ENCODE peak calls at places on chromosomes 5 and 9, in nine cellular contexts. S, Y, O, J, G, I, D, V and C are unnamed samples.

GRCh38 chr5:148939676-148940075 is 113.3 kb downstream of the ADRB2 start:
- DNase-seq in S (no peak), Y (no peak), O (no peak), J (no peak), G (no peak), I (no peak), D (no peak), V (no peak), C (peak)

GRCh38 chr9:65426231-65426630 is 141.2 kb upstream of the FOXD4L5 start:
- DNase-seq in S (no peak), Y (no peak), O (no peak), J (no peak), G (no peak), I (no peak), D (no peak), V (no peak), C (no peak)

GRCh38 chr9:129394011-129394919 is 216.2 kb upstream of the IER5L start:
- DNase-seq in S (peak), Y (no peak), O (peak), J (no peak), G (peak), I (no peak), D (no peak), V (no peak), C (no peak)

GRCh38 chr9:112048924-112049785 is 125.9 kb downstream of the SUSD1 start:
- DNase-seq in S (no peak), Y (no peak), O (no peak), J (no peak), G (no peak), I (no peak), D (no peak), V (no peak), C (peak)

GRCh38 chr5:15013654-15014463 is 142.3 kb upstream of the ANKH start:
- DNase-seq in S (no peak), Y (peak), O (peak), J (peak), G (no peak), I (no peak), D (no peak), V (peak), C (peak)

GRCh38 chr5:63451188-63451587 is 511.1 kb downstream of the HTR1A start:
- DNase-seq in S (no peak), Y (no peak), O (no peak), J (no peak), G (no peak), I (no peak), D (no peak), V (no peak), C (no peak)

GRCh38 chr9:110041452-110041851 is 166.5 kb downstream of the C9orf152 start:
- DNase-seq in S (no peak), Y (no peak), O (no peak), J (no peak), G (no peak), I (no peak), D (no peak), V (no peak), C (no peak)

GRCh38 chr9:133048595-133048994 is 13.2 kb upstream of the CEL start:
- DNase-seq in S (no peak), Y (no peak), O (no peak), J (no peak), G (no peak), I (no peak), D (peak), V (no peak), C (peak)

GRCh38 chr9:73229543-73229942 is 77.9 kb downstream of the ANXA1 start:
- DNase-seq in S (no peak), Y (no peak), O (no peak), J (no peak), G (no peak), I (no peak), D (no peak), V (no peak), C (no peak)

GRCh38 chr9:71680189-71680983 is 87.9 kb downstream of the CEMIP2 start:
- DNase-seq in S (no peak), Y (no peak), O (peak), J (no peak), G (no peak), I (no peak), D (no peak), V (peak), C (peak)

GRCh38 chr5:15191012-15191411 is 309.0 kb upstream of the FBXL7 start:
- DNase-seq in S (no peak), Y (no peak), O (no peak), J (no peak), G (no peak), I (no peak), D (no peak), V (no peak), C (peak)

GRCh38 chr9:116471093-116471906 is 215.8 kb upstream of the TRIM32 start:
- DNase-seq in S (no peak), Y (no peak), O (peak), J (peak), G (peak), I (no peak), D (peak), V (peak), C (no peak)

GRCh38 chr5:132365213-132365612 is 4.3 kb upstream of the SLC22A5 start:
- DNase-seq in S (no peak), Y (no peak), O (no peak), J (no peak), G (no peak), I (no peak), D (no peak), V (peak), C (no peak)

GRCh38 chr9:818958-819357 is 22.5 kb upstream of the DMRT1 start:
- DNase-seq in S (no peak), Y (no peak), O (no peak), J (peak), G (no peak), I (no peak), D (no peak), V (no peak), C (no peak)

GRCh38 chr9:85453850-85454249 is 287.9 kb downstream of the AGTPBP1 start:
- DNase-seq in S (no peak), Y (no peak), O (no peak), J (no peak), G (no peak), I (no peak), D (no peak), V (peak), C (no peak)

GRCh38 chr5:14547660-14548059 is 33.9 kb upstream of the OTULINL start:
- DNase-seq in S (no peak), Y (no peak), O (no peak), J (no peak), G (no peak), I (no peak), D (no peak), V (no peak), C (no peak)

GRCh38 chr9:100577776-100578448 is at the start of gene CAVIN4:
- DNase-seq in S (peak), Y (no peak), O (no peak), J (no peak), G (no peak), I (no peak), D (no peak), V (no peak), C (peak)

GRCh38 chr5:999724-1000123 is 8.9 kb upstream of the NKD2 start:
- DNase-seq in S (no peak), Y (no peak), O (no peak), J (no peak), G (no peak), I (no peak), D (no peak), V (no peak), C (no peak)

GRCh38 chr9:133210609-133211008 is 1.6 kb upstream of the OBP2B start:
- DNase-seq in S (no peak), Y (no peak), O (no peak), J (no peak), G (no peak), I (no peak), D (no peak), V (no peak), C (no peak)

GRCh38 chr9:72476617-72477375 is 44.6 kb upstream of the TMC1 start:
- DNase-seq in S (no peak), Y (no peak), O (no peak), J (no peak), G (no peak), I (peak), D (no peak), V (peak), C (peak)

GRCh38 chr5:137794863-137795262 is 40.7 kb upstream of the HNRNPA0 start:
- DNase-seq in S (no peak), Y (no peak), O (no peak), J (no peak), G (no peak), I (no peak), D (peak), V (no peak), C (no peak)

GRCh38 chr9:70480405-70480980 is 66.0 kb upstream of the KLF9 start:
- DNase-seq in S (peak), Y (no peak), O (peak), J (peak), G (no peak), I (no peak), D (no peak), V (peak), C (peak)

GRCh38 chr5:139574641-139575312 is 13.6 kb downstream of the UBE2D2 start:
- DNase-seq in S (no peak), Y (peak), O (peak), J (peak), G (no peak), I (no peak), D (no peak), V (no peak), C (peak)

GRCh38 chr9:37925786-37926736 is 22.1 kb upstream of the SLC25A51 start:
- DNase-seq in S (no peak), Y (no peak), O (no peak), J (no peak), G (no peak), I (no peak), D (no peak), V (no peak), C (no peak)

GRCh38 chr9:130320697-130321080 is 55.1 kb downstream of the HMCN2 start:
- DNase-seq in S (no peak), Y (no peak), O (no peak), J (no peak), G (no peak), I (no peak), D (peak), V (peak), C (no peak)

GRCh38 chr9:93493949-93494348 is 40.6 kb upstream of the FAM120AOS start:
- DNase-seq in S (no peak), Y (no peak), O (no peak), J (no peak), G (no peak), I (no peak), D (no peak), V (no peak), C (no peak)

GRCh38 chr5:171635846-171636245 is 149.8 kb upstream of the SMIM23 start:
- DNase-seq in S (no peak), Y (no peak), O (no peak), J (no peak), G (no peak), I (no peak), D (no peak), V (no peak), C (no peak)

GRCh38 chr5:82107277-82107676 is 135.5 kb downstream of the ATG10 start:
- DNase-seq in S (no peak), Y (no peak), O (no peak), J (no peak), G (no peak), I (no peak), D (no peak), V (no peak), C (peak)

GRCh38 chr5:157539623-157540022 is 36.0 kb downstream of the ADAM19 start:
- DNase-seq in S (no peak), Y (no peak), O (no peak), J (no peak), G (no peak), I (no peak), D (no peak), V (no peak), C (no peak)

GRCh38 chr5:176535101-176535654 is 2.0 kb downstream of the RNF44 start:
- DNase-seq in S (no peak), Y (no peak), O (peak), J (no peak), G (no peak), I (no peak), D (no peak), V (no peak), C (no peak)

GRCh38 chr9:120983259-120983837 is 56.8 kb upstream of the TRAF1 start:
- DNase-seq in S (no peak), Y (no peak), O (no peak), J (no peak), G (no peak), I (no peak), D (no peak), V (no peak), C (no peak)

GRCh38 chr5:147578228-147579024 is 68.6 kb upstream of the DPYSL3 start:
- DNase-seq in S (no peak), Y (no peak), O (peak), J (no peak), G (no peak), I (no peak), D (no peak), V (peak), C (peak)